ENCODE peak calls at places on chromosome 15, in eight cellular contexts. T is HL-60; L is naive thymus-derived CD4-positive, alpha-beta T cell; Q is NCI-H1092 treated with DMSO at 0.1 percent for 48 hours; J is astrocyte; Z is ovary; U is amniotic stem cell; H is LHCN-M2. Y is an unnamed sample.
A peak's percentile ranks its signal among the peaks of the same experiment; 100 is the strongest.

GRCh38 chr15:56798639-56799038 is 65.3 kb upstream of the ZNF280D start:
- DNase-seq in T (no peak), L (no peak), Q (no peak), J (no peak), Z (no peak), U (no peak), H (peak; percentile 92), Y (no peak)

GRCh38 chr15:83515171-83515570 is 68.0 kb downstream of the SH3GL3 start:
- DNase-seq in T (no peak), L (no peak), Q (no peak), J (no peak), Z (no peak), U (no peak), H (no peak), Y (no peak)

GRCh38 chr15:57607570-57608000 is 15.9 kb downstream of the MYZAP start:
- DNase-seq in T (no peak), L (no peak), Q (no peak), J (peak; percentile 17), Z (no peak), U (no peak), H (peak; percentile 52), Y (no peak)

GRCh38 chr15:52559583-52559982 is 9.2 kb downstream of the ARPP19 start:
- DNase-seq in T (no peak), L (no peak), Q (no peak), J (peak; percentile 46), Z (no peak), U (no peak), H (peak; percentile 12), Y (no peak)

GRCh38 chr15:29668120-29668602 is 154.1 kb downstream of the TJP1 start:
- DNase-seq in T (peak; percentile 49), L (no peak), Q (peak; percentile 55), J (peak; percentile 77), Z (no peak), U (peak; percentile 82), H (peak; percentile 76), Y (peak; percentile 68)

GRCh38 chr15:92112180-92112579 is 258.7 kb downstream of the SLCO3A1 start:
- DNase-seq in T (no peak), L (no peak), Q (no peak), J (peak; percentile 33), Z (no peak), U (no peak), H (no peak), Y (no peak)

GRCh38 chr15:39434751-39435238 is 146.1 kb upstream of the THBS1 start:
- DNase-seq in T (no peak), L (no peak), Q (no peak), J (no peak), Z (peak; percentile 26), U (no peak), H (no peak), Y (no peak)

GRCh38 chr15:73753250-73754130 is at the start of gene INSYN1:
- DNase-seq in T (no peak), L (no peak), Q (no peak), J (peak; percentile 23), Z (peak; percentile 68), U (no peak), H (no peak), Y (peak; percentile 22)

GRCh38 chr15:51697150-51697549 is 15.8 kb downstream of the SCG3 start:
- DNase-seq in T (no peak), L (no peak), Q (no peak), J (no peak), Z (no peak), U (no peak), H (no peak), Y (no peak)

GRCh38 chr15:101401286-101401685 is 88.2 kb downstream of the PCSK6 start:
- DNase-seq in T (no peak), L (no peak), Q (no peak), J (no peak), Z (no peak), U (no peak), H (no peak), Y (no peak)

GRCh38 chr15:76501726-76502125 is 165.2 kb downstream of the ISL2 start:
- DNase-seq in T (no peak), L (no peak), Q (no peak), J (peak; percentile 32), Z (no peak), U (no peak), H (peak; percentile 21), Y (no peak)

GRCh38 chr15:59174161-59174845 is 32.3 kb upstream of the LDHAL6B start:
- DNase-seq in T (no peak), L (no peak), Q (no peak), J (no peak), Z (no peak), U (no peak), H (no peak), Y (no peak)

GRCh38 chr15:76168237-76168984 is 108.6 kb downstream of the TMEM266 start:
- DNase-seq in T (no peak), L (no peak), Q (no peak), J (no peak), Z (no peak), U (no peak), H (peak; percentile 47), Y (no peak)

GRCh38 chr15:71596672-71597071 is 213.7 kb upstream of the NR2E3 start:
- DNase-seq in T (no peak), L (no peak), Q (no peak), J (peak; percentile 35), Z (peak; percentile 22), U (no peak), H (peak; percentile 38), Y (no peak)

GRCh38 chr15:70762469-70763119 is 764 bp downstream of the UACA start:
- DNase-seq in T (peak; percentile 49), L (peak; percentile 9), Q (no peak), J (peak; percentile 52), Z (peak; percentile 54), U (no peak), H (peak; percentile 44), Y (peak; percentile 31)

GRCh38 chr15:50798684-50799083 is 33.2 kb upstream of the SPPL2A start:
- DNase-seq in T (no peak), L (no peak), Q (no peak), J (no peak), Z (no peak), U (no peak), H (peak; percentile 63), Y (no peak)

GRCh38 chr15:82851331-82851850 is 42.0 kb downstream of the WHAMM start:
- DNase-seq in T (no peak), L (no peak), Q (no peak), J (no peak), Z (no peak), U (no peak), H (no peak), Y (no peak)

GRCh38 chr15:98967916-98968315 is 39.7 kb downstream of the PGPEP1L start:
- DNase-seq in T (no peak), L (no peak), Q (no peak), J (no peak), Z (no peak), U (no peak), H (no peak), Y (no peak)

GRCh38 chr15:70093481-70094309 is 4.0 kb downstream of the TLE3 start:
- DNase-seq in T (peak; percentile 17), L (no peak), Q (no peak), J (no peak), Z (no peak), U (no peak), H (no peak), Y (no peak)

GRCh38 chr15:90419738-90420487 is 31.9 kb downstream of the IQGAP1 start:
- DNase-seq in T (no peak), L (no peak), Q (no peak), J (peak; percentile 90), Z (no peak), U (peak; percentile 79), H (peak; percentile 91), Y (no peak)

GRCh38 chr15:94576889-94577533 is 345.6 kb downstream of the MCTP2 start:
- DNase-seq in T (peak; percentile 42), L (no peak), Q (no peak), J (no peak), Z (no peak), U (no peak), H (no peak), Y (peak; percentile 20)

GRCh38 chr15:68725736-68726135 is 95.0 kb downstream of the ANP32A start:
- DNase-seq in T (peak; percentile 88), L (no peak), Q (no peak), J (no peak), Z (peak; percentile 53), U (no peak), H (no peak), Y (no peak)

Y was measured in NCI-H146.